ENCODE peak calls at places on chromosomes 12 and 14, in four cellular contexts. T is astrocyte, S is IMR-90, D is breast epithelium. U is an unnamed sample.

GRCh38 chr14:68786491-68787234 is 6.2 kb downstream of the ZFP36L1 start:
- DNase-seq in T (peak), S (peak), D (no peak), U (peak)

GRCh38 chr14:64447890-64448667 is 17.2 kb upstream of the AKAP5 start:
- DNase-seq in D (no peak), T (peak), S (no peak), U (no peak)

GRCh38 chr12:24719293-24719721 is 229.6 kb downstream of the BCAT1 start:
- DNase-seq in D (no peak), T (peak), S (peak), U (peak)

GRCh38 chr14:71103662-71104484 is 196.6 kb downstream of the PCNX1 start:
- DNase-seq in D (no peak), S (peak), T (peak), U (peak)

GRCh38 chr12:94500831-94501567 is 41.3 kb upstream of the CEP83 start:
- DNase-seq in D (no peak), S (no peak), T (no peak), U (no peak)

GRCh38 chr12:22624573-22624907 is 431 bp upstream of the ETNK1 start:
- DNase-seq in D (no peak), S (no peak), T (no peak), U (no peak)

GRCh38 chr12:86772688-86773087 is 516.5 kb upstream of the MGAT4C start:
- DNase-seq in T (peak), D (no peak), S (peak), U (peak)

GRCh38 chr14:76962303-76962660 is 66.2 kb downstream of the IRF2BPL start:
- DNase-seq in T (no peak), D (no peak), S (no peak), U (no peak)

GRCh38 chr12:111730420-111730819 is 36.3 kb upstream of the ALDH2 start:
- DNase-seq in T (no peak), D (no peak), S (no peak), U (no peak)

GRCh38 chr14:42523656-42524055 is 917.0 kb downstream of the LRFN5 start:
- DNase-seq in T (no peak), S (no peak), D (no peak), U (peak)

GRCh38 chr12:125540580-125541204 is 475.5 kb downstream of the AACS start:
- DNase-seq in D (no peak), S (no peak), T (no peak), U (no peak)

DNA sequence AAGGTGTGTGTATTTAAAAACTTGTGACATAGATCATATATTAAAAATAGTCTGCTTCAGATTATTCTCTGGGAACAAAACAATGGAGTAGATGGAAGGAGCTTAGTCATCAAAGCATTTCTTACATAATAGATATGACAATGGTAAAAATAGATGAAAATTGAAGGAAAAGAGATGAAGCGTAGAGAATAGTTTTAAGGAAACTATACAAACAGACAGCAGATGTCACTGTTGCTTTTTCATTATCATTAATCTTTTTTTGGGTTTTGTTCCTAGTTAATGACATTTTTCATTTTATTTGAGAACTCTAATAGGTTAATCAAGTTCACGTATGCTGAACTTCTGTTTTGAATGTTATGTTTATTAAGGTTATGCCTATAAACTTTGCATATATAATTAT is 149.2 kb upstream of the FBXO33 start:
- DNase-seq in S (no peak), D (no peak), T (no peak), U (peak)
- TF ChIP-seq CTCF in S (no peak), D (no peak), T (no peak), U (peak)

DNA sequence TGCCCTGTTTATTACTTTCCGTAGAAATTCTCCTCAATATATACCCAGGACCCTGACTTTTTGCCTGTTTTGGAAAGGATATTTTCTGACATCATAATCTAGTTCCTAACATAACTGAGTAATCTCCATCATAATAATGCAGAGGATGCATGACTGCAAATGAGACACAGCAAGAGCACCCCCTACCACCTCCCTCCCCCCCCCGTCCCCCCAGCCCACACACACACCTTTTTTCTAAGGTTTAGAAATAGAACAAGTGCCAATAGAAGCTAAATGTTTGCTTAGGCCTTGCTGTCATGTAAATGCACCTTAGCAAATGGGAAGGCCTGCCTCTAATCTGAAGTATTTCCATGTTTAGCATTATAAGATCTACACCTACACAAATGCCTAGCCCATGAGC is at the start of gene PTHLH:
- DNase-seq in S (no peak), D (no peak), T (no peak), U (no peak)
- H3K4me3 ChIP-seq in S (no peak), D (no peak), T (peak), U (no peak)

GRCh38 chr12:6689000-6689882 is at the start of gene ZNF384:
- DNase-seq in D (peak), T (peak), S (peak), U (peak)
- TF ChIP-seq CTCF in D (peak), T (peak), S (no peak), U (no peak)

GRCh38 chr14:28767851-28768548 is 1.4 kb downstream of the FOXG1 start:
- DNase-seq in T (no peak), S (no peak), D (no peak), U (no peak)

GRCh38 chr14:28766505-28767238 is at the start of gene FOXG1:
- DNase-seq in S (no peak), D (no peak), T (no peak), U (peak)

GRCh38 chr14:28768549-28768870 is 1.9 kb downstream of the FOXG1 start:
- DNase-seq in T (no peak), S (no peak), D (no peak), U (no peak)

GRCh38 chr14:28765907-28766504 is 581 bp upstream of the FOXG1 start:
- DNase-seq in T (no peak), D (no peak), S (no peak), U (no peak)

DNA sequence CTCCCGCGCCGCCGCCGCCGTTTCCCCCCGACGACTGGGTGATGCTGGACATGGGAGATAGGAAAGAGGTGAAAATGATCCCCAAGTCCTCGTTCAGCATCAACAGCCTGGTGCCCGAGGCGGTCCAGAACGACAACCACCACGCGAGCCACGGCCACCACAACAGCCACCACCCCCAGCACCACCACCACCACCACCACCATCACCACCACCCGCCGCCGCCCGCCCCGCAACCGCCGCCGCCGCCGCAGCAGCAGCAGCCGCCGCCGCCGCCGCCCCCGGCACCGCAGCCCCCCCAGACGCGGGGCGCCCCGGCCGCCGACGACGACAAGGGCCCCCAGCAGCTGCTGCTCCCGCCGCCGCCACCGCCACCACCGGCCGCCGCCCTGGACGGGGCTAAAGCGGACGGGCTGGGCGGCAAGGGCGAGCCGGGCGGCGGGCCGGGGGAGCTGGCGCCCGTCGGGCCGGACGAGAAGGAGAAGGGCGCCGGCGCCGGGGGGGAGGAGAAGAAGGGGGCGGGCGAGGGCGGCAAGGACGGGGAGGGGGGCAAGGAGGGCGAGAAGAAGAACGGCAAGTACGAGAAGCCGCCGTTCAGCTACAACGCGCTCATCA is 758 bp downstream of the FOXG1 start:
- DNase-seq in D (no peak), S (no peak), T (no peak), U (no peak)
- H3K4me3 ChIP-seq in D (no peak), S (peak), T (peak), U (no peak)

GRCh38 chr12:47803196-47803875 is 16.4 kb downstream of the HDAC7 start:
- DNase-seq in S (no peak), T (no peak), D (no peak), U (no peak)

GRCh38 chr12:47801170-47801903 is 18.4 kb downstream of the HDAC7 start:
- DNase-seq in T (no peak), D (no peak), S (no peak), U (no peak)

GRCh38 chr12:47800582-47800981 is 19.1 kb downstream of the HDAC7 start:
- DNase-seq in S (no peak), D (no peak), T (no peak), U (no peak)

GRCh38 chr12:47801904-47802246 is 17.8 kb downstream of the HDAC7 start:
- DNase-seq in T (no peak), D (no peak), S (no peak), U (no peak)

GRCh38 chr12:47802312-47802711 is 17.4 kb downstream of the HDAC7 start:
- DNase-seq in T (no peak), D (no peak), S (no peak), U (no peak)
- TF ChIP-seq CTCF in T (peak), D (no peak), S (peak), U (peak)

DNA sequence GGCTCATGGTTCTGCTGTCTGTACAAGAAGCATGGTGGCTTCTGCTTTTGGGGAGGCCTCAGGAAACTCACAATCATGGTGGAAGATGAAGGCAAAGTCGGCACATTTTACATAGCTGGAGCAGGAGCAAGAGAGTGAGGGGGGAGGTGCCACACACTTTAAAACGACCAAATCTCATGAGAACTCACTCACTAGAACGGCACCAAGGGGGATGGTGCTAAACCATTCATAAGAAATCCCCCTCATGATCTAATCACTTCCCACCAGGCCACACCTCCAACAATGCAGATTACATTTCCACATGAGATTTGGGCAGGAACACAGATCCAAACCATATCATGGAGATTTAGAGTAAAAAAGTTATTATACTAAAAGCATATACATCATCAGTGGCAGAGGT is 13.6 kb upstream of the LEMD3 start:
- DNase-seq in D (no peak), S (no peak), T (no peak), U (no peak)
- H3K4me3 ChIP-seq in D (no peak), S (no peak), T (no peak), U (no peak)

GRCh38 chr14:98174031-98174430 is 1098.0 kb downstream of the BCL11B start:
- DNase-seq in S (no peak), D (no peak), T (no peak), U (no peak)

GRCh38 chr14:98177551-98177950 is 1094.4 kb downstream of the BCL11B start:
- DNase-seq in D (no peak), S (no peak), T (no peak), U (no peak)

GRCh38 chr14:98175881-98176280 is 1096.1 kb downstream of the BCL11B start:
- DNase-seq in D (no peak), S (no peak), T (no peak), U (no peak)

GRCh38 chr14:98176910-98177309 is 1095.1 kb downstream of the BCL11B start:
- DNase-seq in S (no peak), D (no peak), T (no peak), U (no peak)

GRCh38 chr14:98175436-98175835 is 1096.6 kb downstream of the BCL11B start:
- DNase-seq in S (no peak), T (no peak), D (no peak), U (no peak)
- TF ChIP-seq CTCF in S (no peak), T (no peak), D (no peak), U (no peak)

GRCh38 chr12:39173689-39174088 is 268.3 kb upstream of the CPNE8 start:
- DNase-seq in T (peak), S (no peak), D (no peak), U (peak)
- H3K4me3 ChIP-seq in T (no peak), S (no peak), D (no peak), U (no peak)

GRCh38 chr12:130405332-130405731 is 67.6 kb downstream of the PIWIL1 start:
- DNase-seq in D (no peak), T (no peak), S (no peak), U (no peak)

GRCh38 chr12:130396667-130397066 is 59.0 kb downstream of the PIWIL1 start:
- DNase-seq in D (no peak), S (no peak), T (no peak), U (no peak)

GRCh38 chr12:130398089-130398848 is 60.6 kb downstream of the PIWIL1 start:
- DNase-seq in S (no peak), D (no peak), T (no peak), U (no peak)

DNA sequence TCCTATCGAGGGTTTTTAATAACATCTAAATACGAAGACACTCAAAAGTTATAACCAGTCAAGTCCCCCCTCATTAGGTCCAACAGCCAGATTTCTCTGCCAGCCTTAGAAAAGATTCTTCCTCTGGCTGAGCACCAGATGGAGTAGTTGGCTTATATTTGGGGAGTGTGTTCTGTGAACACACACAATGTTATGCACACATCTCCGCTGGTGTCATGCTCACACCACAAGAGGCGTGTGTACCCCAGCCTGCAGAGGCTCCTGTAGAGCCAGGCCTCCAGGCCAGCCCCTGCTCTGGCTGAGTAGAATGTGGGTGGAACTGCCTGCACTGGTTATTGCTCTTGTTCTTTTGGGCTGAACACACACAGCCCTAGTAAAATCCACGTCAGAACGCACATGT is 64.0 kb downstream of the PIWIL1 start:
- DNase-seq in D (no peak), T (no peak), S (no peak), U (no peak)
- TF ChIP-seq CTCF in D (no peak), T (no peak), S (no peak), U (no peak)

GRCh38 chr12:402127-402456 is 648 bp downstream of the CCDC77 start:
- DNase-seq in T (peak), D (no peak), S (peak), U (peak)
- H3K4me3 ChIP-seq in T (peak), D (peak), S (peak), U (peak)